ENCODE peak calls at places on chromosomes 12 and 14, in four cellular contexts. K is GM12878, P is HepG2, G is K562. S is an unnamed sample.

GRCh38 chr12:124593176-124593575 is 25.8 kb upstream of the NCOR2 start:
- DNase-seq in K (no peak), P (no peak), G (no peak), S (no peak)

GRCh38 chr14:66231823-66232222 is 254.3 kb upstream of the CCDC196 start:
- DNase-seq in K (no peak), P (no peak), G (no peak), S (no peak)

GRCh38 chr12:67827820-67828383 is 161.3 kb upstream of the IFNG-AS1 start:
- DNase-seq in K (no peak), P (no peak), G (no peak), S (no peak)

GRCh38 chr14:94545131-94545841 is 16.0 kb upstream of the SERPINA4 start:
- DNase-seq in K (no peak), P (no peak), G (no peak), S (no peak)

GRCh38 chr14:76551906-76552305 is 176.0 kb downstream of the ESRRB start:
- DNase-seq in K (no peak), P (no peak), G (no peak), S (peak)

GRCh38 chr12:129701536-129702165 is 202.2 kb downstream of the TMEM132D start:
- DNase-seq in K (no peak), P (no peak), G (no peak), S (no peak)

GRCh38 chr12:104565606-104566243 is 109.0 kb downstream of the CHST11 start:
- DNase-seq in K (no peak), P (no peak), G (no peak), S (no peak)

GRCh38 chr12:124916370-124917134 is 2.1 kb upstream of the UBC start:
- DNase-seq in K (no peak), P (peak), G (no peak), S (no peak)

GRCh38 chr12:110917467-110917866 is 2.9 kb downstream of the MYL2 start:
- DNase-seq in K (no peak), P (peak), G (no peak), S (no peak)

GRCh38 chr14:23209651-23210423 is 26.4 kb upstream of the SLC7A8 start:
- DNase-seq in K (no peak), P (no peak), G (no peak), S (no peak)

GRCh38 chr12:12449533-12450025 is 92.7 kb downstream of the BORCS5 start:
- DNase-seq in K (no peak), P (peak), G (no peak), S (no peak)

GRCh38 chr14:69354383-69355154 is 43.5 kb downstream of the ERH start:
- DNase-seq in K (peak), P (peak), G (no peak), S (no peak)

GRCh38 chr14:97276573-97276972 is 479.4 kb downstream of the VRK1 start:
- DNase-seq in K (no peak), P (no peak), G (no peak), S (no peak)

GRCh38 chr12:203462-204260 is 10.3 kb downstream of the SLC6A12 start:
- DNase-seq in K (no peak), P (no peak), G (peak), S (peak)

GRCh38 chr12:7498832-7499231 is 4.7 kb downstream of the CD163 start:
- DNase-seq in K (no peak), P (no peak), G (no peak), S (no peak)

GRCh38 chr12:37672655-37673260 is 643.8 kb upstream of the ALG10B start:
- DNase-seq in K (no peak), P (no peak), G (no peak), S (no peak)

GRCh38 chr12:22529281-22530060 is 14.9 kb downstream of the C2CD5 start:
- DNase-seq in K (no peak), P (peak), G (peak), S (no peak)

GRCh38 chr12:57717131-57717530 is 21.4 kb downstream of the AGAP2 start:
- DNase-seq in K (no peak), P (no peak), G (no peak), S (no peak)

GRCh38 chr14:61588419-61588901 is 106.9 kb upstream of the HIF1A start:
- DNase-seq in K (no peak), P (no peak), G (no peak), S (no peak)

GRCh38 chr12:124517260-124518050 is 50.0 kb downstream of the NCOR2 start:
- DNase-seq in K (no peak), P (no peak), G (no peak), S (no peak)

GRCh38 chr12:100190013-100190394 is 10.6 kb upstream of the ACTR6 start:
- DNase-seq in K (no peak), P (no peak), G (no peak), S (no peak)

GRCh38 chr14:91897121-91897701 is 29.9 kb upstream of the TC2N start:
- DNase-seq in K (no peak), P (no peak), G (no peak), S (no peak)

GRCh38 chr14:20679907-20680306 is 4.5 kb upstream of the RNASE4 start:
- DNase-seq in K (no peak), P (peak), G (peak), S (peak)

GRCh38 chr12:75831413-75831812 is 200.2 kb downstream of the PHLDA1 start:
- DNase-seq in K (no peak), P (no peak), G (no peak), S (no peak)

GRCh38 chr14:71959055-71959454 is 26.8 kb downstream of the RGS6 start:
- DNase-seq in K (no peak), P (no peak), G (no peak), S (no peak)

GRCh38 chr14:95564060-95564459 is 29.2 kb downstream of the GLRX5 start:
- DNase-seq in K (no peak), P (no peak), G (no peak), S (no peak)

GRCh38 chr12:130606245-130606644 is 109.9 kb downstream of the RIMBP2 start:
- DNase-seq in K (no peak), P (no peak), G (no peak), S (no peak)

GRCh38 chr14:30223385-30223785 is 295.7 kb upstream of the PRKD1 start:
- DNase-seq in K (no peak), P (peak), G (no peak), S (no peak)

GRCh38 chr12:28278960-28279359 is 88.7 kb downstream of the CCDC91 start:
- DNase-seq in K (no peak), P (no peak), G (no peak), S (no peak)

GRCh38 chr12:51082561-51083139 is 746 bp downstream of the CSRNP2 start:
- DNase-seq in K (no peak), P (peak), G (no peak), S (no peak)

GRCh38 chr12:3171195-3171591 is 94.0 kb downstream of the TSPAN9 start:
- DNase-seq in K (no peak), P (peak), G (no peak), S (no peak)

GRCh38 chr12:108939594-108939993 is 59.7 kb downstream of the DAO start:
- DNase-seq in K (peak), P (peak), G (peak), S (no peak)

GRCh38 chr12:56188116-56188785 is 1.0 kb downstream of the SMARCC2 start:
- DNase-seq in K (no peak), P (no peak), G (no peak), S (no peak)

GRCh38 chr14:48771717-48772116 is 814.5 kb downstream of the RPS29 start:
- DNase-seq in K (no peak), P (no peak), G (no peak), S (no peak)

DNA sequence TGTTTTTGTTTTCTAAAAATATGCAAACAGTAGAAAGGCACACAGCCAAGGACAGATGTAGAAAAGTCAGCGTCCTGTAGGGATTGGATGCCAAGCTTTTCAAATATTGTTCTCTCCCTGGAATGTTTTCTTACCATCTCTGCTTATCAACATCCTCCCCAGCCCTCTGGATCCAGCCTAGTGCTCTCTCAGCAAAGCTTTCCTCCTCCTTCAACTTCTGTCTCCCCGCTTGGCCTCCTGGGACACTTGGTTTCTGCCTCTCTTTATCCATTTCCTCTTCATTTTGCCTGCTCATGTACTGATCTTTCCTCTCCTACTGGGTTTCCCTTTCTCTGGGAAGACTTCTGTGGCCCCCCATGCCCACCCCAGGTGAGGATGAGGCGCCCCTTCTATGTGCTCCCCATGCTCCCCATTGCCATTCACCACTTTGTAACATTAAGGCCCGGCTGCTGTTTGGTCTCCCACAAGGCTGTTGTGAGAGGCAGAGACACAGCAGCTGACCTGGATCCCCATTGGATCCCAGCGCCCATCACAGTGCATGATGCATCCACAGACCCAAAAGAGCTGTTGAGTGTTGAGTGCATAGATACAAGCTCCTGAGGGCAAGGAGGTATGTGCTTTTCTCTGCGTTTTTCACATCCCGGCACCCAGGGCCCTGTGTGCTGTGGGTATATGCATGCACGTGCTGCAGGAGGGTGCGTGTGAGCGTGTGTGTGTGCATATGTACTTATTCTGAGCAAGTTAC is 38.2 kb downstream of the EVL start:
- DNase-seq in K (no peak), P (no peak), G (no peak), S (no peak)
- TF ChIP-seq ETV6 in K (no peak), P (no peak), G (no peak), S (no peak)

DNA sequence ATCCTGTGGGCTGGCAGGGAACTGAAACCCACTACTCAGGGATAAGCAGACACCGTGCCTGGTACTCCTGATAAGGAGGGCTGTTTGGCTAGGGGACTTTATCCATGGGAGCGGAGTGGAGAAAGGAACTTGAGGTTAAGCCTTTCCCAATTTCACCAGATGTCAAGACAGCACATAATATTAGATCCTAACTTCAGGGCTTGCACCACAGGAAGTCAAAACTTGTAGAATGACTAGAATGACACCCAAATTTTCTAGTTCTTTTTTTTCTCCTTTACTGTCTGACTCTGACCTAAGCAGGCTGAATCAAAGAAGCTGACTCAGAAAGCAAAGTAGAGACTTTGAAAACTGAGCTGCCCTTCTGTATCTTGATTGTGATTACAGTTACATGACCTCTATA is 7.1 kb upstream of the CGRRF1 start:
- DNase-seq in K (no peak), P (no peak), G (no peak), S (no peak)
- TF ChIP-seq CREM in K (no peak), P (no peak), G (no peak), S (no peak)

DNA sequence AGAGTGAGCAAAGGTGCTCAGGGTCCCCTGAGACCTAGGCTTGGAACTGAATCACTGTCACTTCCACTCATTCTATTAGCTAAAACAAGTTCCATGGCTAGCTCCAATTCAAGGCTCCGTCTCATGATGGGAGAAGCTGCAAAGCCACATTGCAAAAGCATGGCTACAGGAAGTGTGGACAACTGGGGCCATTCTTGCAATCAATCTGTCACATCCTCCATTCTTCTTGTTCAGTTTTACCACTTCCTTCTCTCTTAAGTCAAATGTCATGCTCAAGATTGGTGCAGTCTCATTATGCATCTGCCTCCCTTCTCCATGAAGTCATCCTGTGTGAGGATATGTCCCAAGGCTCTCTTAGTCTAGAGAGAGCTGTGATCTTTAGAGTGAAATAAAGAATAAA is 303.2 kb downstream of the NUAK1 start:
- DNase-seq in K (no peak), P (no peak), G (no peak), S (no peak)
- TF ChIP-seq ETV6 in K (no peak), P (no peak), G (no peak), S (no peak)

GRCh38 chr14:104919993-104920315 is 4.7 kb upstream of the PLD4 start:
- DNase-seq in K (no peak), P (no peak), G (no peak), S (no peak)
- TF ChIP-seq CREM in K (no peak), P (no peak), G (no peak), S (no peak)

DNA sequence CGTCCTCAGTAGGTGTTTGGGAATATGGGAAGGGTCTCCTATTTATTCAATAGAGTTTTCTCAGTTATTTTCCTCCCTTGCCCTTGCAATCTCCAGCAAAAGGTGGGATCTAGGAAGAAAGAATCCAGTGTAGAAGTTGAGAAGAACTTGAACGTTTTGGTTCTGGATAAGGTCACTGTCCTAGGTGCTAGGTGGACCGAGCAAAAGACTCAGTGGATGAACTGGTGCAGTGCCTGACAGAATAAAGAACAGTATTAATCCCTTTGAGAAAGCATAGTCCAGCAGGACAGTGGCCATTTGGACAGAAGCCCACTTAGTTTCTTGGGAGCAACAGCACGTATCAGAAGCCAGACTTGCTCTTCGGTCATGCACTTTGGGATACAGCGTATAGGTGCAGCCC is 32.7 kb upstream of the LRTM2 start:
- DNase-seq in K (no peak), P (no peak), G (no peak), S (no peak)
- TF ChIP-seq ETV6 in K (no peak), P (no peak), G (no peak), S (no peak)

GRCh38 chr14:105060751-105061427 is 4.3 kb downstream of the GPR132 start:
- DNase-seq in K (no peak), P (no peak), G (no peak), S (no peak)
- TF ChIP-seq CREM in K (no peak), P (no peak), G (no peak), S (no peak)

DNA sequence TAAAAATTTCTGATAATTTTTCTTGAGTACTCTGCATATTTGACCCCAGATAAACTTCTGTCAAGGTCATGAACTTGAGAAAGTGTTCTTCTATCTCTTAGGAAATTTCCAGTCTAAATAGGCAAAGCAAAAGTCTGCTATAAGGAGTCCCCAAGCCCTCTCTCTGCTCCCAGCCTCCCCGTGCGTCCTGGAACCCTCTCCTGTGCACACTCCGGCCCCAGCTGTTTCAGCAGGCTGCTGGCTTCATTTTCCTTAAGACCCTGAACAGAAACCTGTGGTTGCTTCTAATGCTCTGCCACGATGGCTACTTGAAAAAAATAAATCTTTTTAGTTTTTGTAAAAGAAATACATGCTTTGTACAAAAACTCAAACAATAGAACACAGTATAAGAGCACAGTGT is 14.7 kb downstream of the KRT2 start:
- DNase-seq in K (no peak), P (no peak), G (no peak), S (no peak)
- TF ChIP-seq ETV6 in K (no peak), P (no peak), G (no peak), S (no peak)